ENCODE peak calls at places on chromosomes 6 and 20, in ten cellular contexts. X is immature natural killer cell, Y is adrenal gland, V is posterior cingulate gyrus, T is NCI-H2029 treated with DMSO at 0.1 percent for 48 hours, K is pancreas, A is astrocyte of the spinal cord, Q is AG08396, C is A549, W is HL-60. E is an unnamed sample.

GRCh38 chr6:135114355-135115145 is 59.9 kb upstream of the HBS1L start:
- DNase-seq in W (no peak), V (no peak), C (no peak), T (no peak), K (no peak), Q (no peak), A (no peak), Y (no peak), X (no peak), E (no peak)

GRCh38 chr6:149271348-149272340 is 45.9 kb upstream of the TAB2 start:
- DNase-seq in W (peak; percentile 93), V (no peak), K (no peak), X (peak; percentile 36), Q (no peak), T (no peak), Y (peak; percentile 42), A (peak; percentile 13), C (no peak), E (no peak)

GRCh38 chr20:49344975-49345374 is 67.1 kb upstream of the ZNFX1 start:
- DNase-seq in A (peak; percentile 88), Q (peak; percentile 91), V (peak; percentile 92), Y (peak; percentile 34), W (no peak), C (peak; percentile 83), T (no peak), X (no peak), K (peak; percentile 30), E (peak; percentile 95)

GRCh38 chr20:61355096-61355495 is 103.0 kb downstream of the CDH4 start:
- DNase-seq in X (no peak), Q (no peak), V (no peak), W (no peak), A (peak; percentile 28), C (no peak), Y (no peak), T (no peak), K (no peak), E (no peak)

GRCh38 chr6:26520088-26520839 is 17.9 kb upstream of the HMGN4 start:
- DNase-seq in K (no peak), W (no peak), X (no peak), C (no peak), T (peak; percentile 62), V (peak; percentile 92), Y (peak; percentile 70), A (peak; percentile 74), Q (no peak), E (no peak)

GRCh38 chr6:140436023-140436811 is 1061.8 kb upstream of the CITED2 start:
- DNase-seq in X (no peak), V (no peak), Q (peak; percentile 34), A (peak; percentile 86), C (no peak), T (no peak), W (no peak), K (no peak), Y (no peak), E (peak; percentile 73)

GRCh38 chr6:51541847-51542246 is 545.6 kb downstream of the PKHD1 start:
- DNase-seq in W (no peak), A (no peak), Q (no peak), C (no peak), T (no peak), Y (no peak), X (no peak), K (no peak), V (no peak), E (no peak)

GRCh38 chr6:159464827-159465226 is 228.2 kb downstream of the SOD2 start:
- DNase-seq in Q (no peak), V (no peak), T (no peak), Y (no peak), A (no peak), X (no peak), C (no peak), K (no peak), W (no peak), E (peak; percentile 63)

GRCh38 chr20:9926007-9926406 is 87.1 kb upstream of the PAK5 start:
- DNase-seq in Y (no peak), Q (no peak), T (no peak), A (no peak), K (no peak), V (no peak), W (no peak), C (no peak), X (no peak), E (no peak)

GRCh38 chr6:18307006-18307405 is 42.7 kb upstream of the DEK start:
- DNase-seq in Q (peak; percentile 24), V (no peak), C (no peak), X (no peak), T (no peak), W (no peak), A (peak; percentile 37), Y (no peak), K (no peak), E (peak; percentile 65)

GRCh38 chr6:94559829-94560537 is 1017.4 kb upstream of the MANEA start:
- DNase-seq in A (no peak), X (no peak), K (no peak), T (no peak), V (no peak), C (no peak), Q (no peak), W (no peak), Y (no peak), E (no peak)

GRCh38 chr20:41643504-41643938 is 25.3 kb upstream of the CHD6 start:
- DNase-seq in Q (peak; percentile 43), T (peak; percentile 97), V (peak; percentile 90), Y (peak; percentile 49), C (peak; percentile 87), A (peak; percentile 37), X (no peak), W (peak; percentile 20), K (peak; percentile 34), E (peak; percentile 28)

E was measured in AG20443.